ENCODE peak calls at places on chromosomes 2 and 18, in four cellular contexts. X is H9, N is neuronal stem cell, A is H1. C is an unnamed sample.

GRCh38 chr18:23580677-23581367 is 5.5 kb downstream of the NPC1 start:
- DNase-seq in X (no peak), N (no peak), A (no peak), C (peak; percentile 93)

GRCh38 chr2:177906041-177906718 is 166.4 kb downstream of the PDE11A start:
- DNase-seq in X (peak; percentile 89), N (peak; percentile 71), A (peak; percentile 95), C (peak; percentile 73)

GRCh38 chr2:180122874-180123273 is 115.8 kb upstream of the CWC22 start:
- DNase-seq in X (no peak), N (no peak), A (no peak), C (peak; percentile 38)

GRCh38 chr2:237456200-237456731 is 30.8 kb upstream of the MLPH start:
- DNase-seq in X (no peak), N (no peak), A (no peak), C (peak; percentile 97)

GRCh38 chr2:41853427-41854191 is 194.2 kb upstream of the PKDCC start:
- DNase-seq in X (peak; percentile 54), N (peak; percentile 78), A (peak; percentile 79), C (peak; percentile 69)

GRCh38 chr2:40823465-40823864 is 371.6 kb upstream of the SLC8A1 start:
- DNase-seq in X (no peak), N (no peak), A (no peak), C (no peak)

GRCh38 chr2:217412721-217413120 is 552.9 kb upstream of the TNP1 start:
- DNase-seq in X (no peak), N (no peak), A (no peak), C (peak; percentile 73)

GRCh38 chr2:20168727-20169696 is 55.9 kb downstream of the SDC1 start:
- DNase-seq in X (peak; percentile 35), N (no peak), A (no peak), C (no peak)

GRCh38 chr2:200809506-200810251 is 2.0 kb upstream of the BZW1 start:
- DNase-seq in X (no peak), N (no peak), A (no peak), C (peak; percentile 40)

GRCh38 chr2:105361132-105361889 is 24.0 kb downstream of the C2orf49 start:
- DNase-seq in X (no peak), N (no peak), A (no peak), C (no peak)

GRCh38 chr2:224354631-224355211 is 47.2 kb downstream of the FAM124B start:
- DNase-seq in X (no peak), N (no peak), A (no peak), C (no peak)

GRCh38 chr18:22999647-23000046 is 66.5 kb downstream of the RBBP8 start:
- DNase-seq in X (no peak), N (no peak), A (no peak), C (no peak)

GRCh38 chr2:226424971-226425370 is 374.6 kb downstream of the IRS1 start:
- DNase-seq in X (no peak), N (no peak), A (no peak), C (peak; percentile 17)

GRCh38 chr2:85988210-85988913 is 99.6 kb upstream of the ST3GAL5 start:
- DNase-seq in X (no peak), N (no peak), A (no peak), C (no peak)

GRCh38 chr2:75065402-75066008 is 107.1 kb downstream of the POLE4 start:
- DNase-seq in X (no peak), N (no peak), A (no peak), C (peak; percentile 76)

GRCh38 chr2:21694079-21694478 is 570.3 kb downstream of the TDRD15 start:
- DNase-seq in X (no peak), N (no peak), A (no peak), C (no peak)

GRCh38 chr18:79983253-79983652 is 5.1 kb downstream of the TXNL4A start:
- DNase-seq in X (no peak), N (no peak), A (no peak), C (no peak)

GRCh38 chr2:69291004-69291650 is 95.9 kb downstream of the GFPT1 start:
- DNase-seq in X (no peak), N (no peak), A (no peak), C (no peak)

GRCh38 chr2:190913725-190914124 is 33.1 kb downstream of the GLS start:
- DNase-seq in X (no peak), N (no peak), A (no peak), C (no peak)

GRCh38 chr2:105104208-105104731 is 66.4 kb downstream of the MRPS9 start:
- DNase-seq in X (no peak), N (no peak), A (no peak), C (no peak)

GRCh38 chr18:30999186-30999585 is 43.4 kb downstream of the DSC3 start:
- DNase-seq in X (no peak), N (no peak), A (no peak), C (peak; percentile 2)

GRCh38 chr2:46683541-46683940 is 204.2 kb downstream of the TMEM247 start:
- DNase-seq in X (no peak), N (no peak), A (no peak), C (no peak)

GRCh38 chr2:219173176-219173575 is 3.3 kb upstream of the SLC23A3 start:
- DNase-seq in X (no peak), N (no peak), A (no peak), C (no peak)

GRCh38 chr2:8169443-8169842 is 512.4 kb upstream of the ID2 start:
- DNase-seq in X (no peak), N (no peak), A (no peak), C (no peak)

GRCh38 chr18:61531182-61531581 is 198.0 kb downstream of the CDH20 start:
- DNase-seq in X (no peak), N (no peak), A (no peak), C (no peak)

GRCh38 chr2:217987391-217987790 is 15.4 kb downstream of the TNS1 start:
- DNase-seq in X (no peak), N (no peak), A (no peak), C (no peak)

GRCh38 chr18:48609820-48610815 is 71.3 kb downstream of the CTIF start:
- DNase-seq in X (no peak), N (no peak), A (no peak), C (no peak)
- H3K79me1 ChIP-seq in X (no peaks in the 10 kb centered on the region), N (no peaks in the 10 kb centered on the region), A (peaks cover 9% of the 10 kb centered on the region), C (peaks cover 52% of the 10 kb centered on the region)

GRCh38 chr2:140880573-140880972 is 1250.2 kb downstream of the LRP1B start:
- DNase-seq in X (no peak), N (no peak), A (no peak), C (peak; percentile 77)
- H2BK120ac ChIP-seq in X (no peak overlapping the region), N (no peak overlapping the region), A (no peak overlapping the region), C (no peak overlapping the region)

DNA sequence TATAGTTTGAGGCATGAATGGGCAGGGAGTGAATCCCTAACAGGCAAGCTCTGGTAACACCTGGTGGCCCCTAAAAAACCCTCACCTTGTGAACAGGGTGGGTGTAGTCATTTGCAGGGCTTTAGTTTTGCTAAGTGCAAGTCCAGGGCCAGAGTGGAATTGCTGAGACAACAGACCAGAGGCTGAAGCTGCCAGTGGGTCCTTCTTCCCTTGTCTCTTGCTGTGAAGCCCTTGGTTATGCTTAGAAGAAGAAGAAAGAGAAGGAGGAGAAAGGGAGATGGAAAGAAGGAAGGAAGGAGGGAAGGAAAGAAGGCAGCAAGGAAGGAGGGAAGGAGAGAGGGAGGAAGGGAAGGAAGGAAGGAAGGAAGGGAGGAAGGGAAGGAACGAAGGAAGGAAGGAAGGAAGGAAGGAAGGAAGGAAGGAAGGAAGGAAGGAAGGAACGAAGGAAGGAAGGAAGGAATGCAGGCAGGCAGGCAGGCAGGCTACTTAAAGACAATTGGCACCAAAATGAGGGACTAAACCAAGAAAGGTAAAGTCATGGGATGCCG is 45.8 kb downstream of the SMAD7 start:
- DNase-seq in X (no peak), N (no peak), A (no peak), C (no peak)
- H2BK5ac ChIP-seq in X (no peak overlapping the region), N (no peak overlapping the region), A (peak overlapping the region; percentile 19), C (no peak overlapping the region)

DNA sequence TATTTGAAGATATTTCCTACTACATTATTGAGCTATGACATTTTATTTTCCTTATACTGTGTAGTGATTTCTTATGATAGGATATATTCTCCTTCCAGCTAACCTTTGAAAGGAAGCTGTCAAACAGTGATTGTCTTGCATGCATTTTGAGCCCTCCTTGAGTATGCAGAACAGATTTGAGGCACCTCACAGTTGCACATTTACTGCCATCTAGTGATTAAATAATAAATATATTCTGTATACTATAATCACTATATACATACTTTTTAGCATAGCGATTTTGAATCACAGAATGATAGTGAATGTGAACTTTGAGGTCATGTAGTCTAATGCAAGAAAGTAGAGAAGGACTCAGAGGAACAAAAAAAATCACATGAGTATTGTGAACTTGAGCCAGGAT is 268.4 kb upstream of the CDH19 start:
- DNase-seq in X (no peak), N (no peak), A (no peak), C (peak; percentile 9)
- H3K79me1 ChIP-seq in X (no peaks in the 10 kb centered on the region), N (no peaks in the 10 kb centered on the region), A (no peaks in the 10 kb centered on the region), C (no peaks in the 10 kb centered on the region)

GRCh38 chr2:44086639-44087036 is 82.0 kb upstream of the PPM1B start:
- DNase-seq in X (peak; percentile 39), N (no peak), A (peak; percentile 51), C (no peak)

GRCh38 chr2:44083054-44083453 is 85.6 kb upstream of the PPM1B start:
- DNase-seq in X (no peak), N (no peak), A (no peak), C (no peak)

GRCh38 chr2:44087714-44088092 is 81.0 kb upstream of the PPM1B start:
- DNase-seq in X (no peak), N (no peak), A (peak; percentile 53), C (peak; percentile 21)

GRCh38 chr2:44087037-44087713 is 81.5 kb upstream of the PPM1B start:
- DNase-seq in X (peak; percentile 87), N (peak; percentile 77), A (peak; percentile 99), C (peak; percentile 79)

GRCh38 chr2:44084850-44085249 is 83.8 kb upstream of the PPM1B start:
- DNase-seq in X (no peak), N (no peak), A (no peak), C (no peak)
- H2BK120ac ChIP-seq in X (no peak overlapping the region), N (no peak overlapping the region), A (no peak overlapping the region), C (no peak overlapping the region)

DNA sequence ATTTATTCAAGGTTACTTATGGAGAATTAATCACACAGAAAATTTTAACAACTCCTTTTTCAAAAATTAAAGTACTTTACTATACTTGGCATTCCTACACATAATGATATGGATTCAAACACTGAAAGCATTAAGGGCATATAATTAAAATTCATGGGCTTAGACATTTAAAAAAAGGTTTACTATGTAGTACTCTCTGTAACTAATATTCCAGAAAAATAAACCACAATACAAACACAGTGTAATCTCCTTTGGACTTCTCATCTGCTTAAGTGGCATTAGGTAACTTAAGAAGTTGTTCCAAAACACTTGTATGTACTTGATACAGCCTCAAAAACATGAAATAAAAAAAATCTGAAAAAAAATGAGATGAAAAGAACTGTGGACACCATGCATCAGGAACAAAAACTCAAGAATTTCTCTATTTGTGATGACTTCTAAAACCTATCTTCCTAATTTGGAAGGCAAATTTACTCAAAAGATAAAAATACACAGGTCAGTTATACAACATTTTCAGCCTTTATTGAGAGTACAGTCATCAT is 21.0 kb downstream of the C1D start:
- DNase-seq in X (no peak), N (no peak), A (no peak), C (no peak)
- H2BK5ac ChIP-seq in X (no peak overlapping the region), N (no peak overlapping the region), A (no peak overlapping the region), C (no peak overlapping the region)